ENCODE peak calls at places on chromosomes 3 and 15, in eight cellular contexts. H is natural killer cell; G is body of pancreas; W is AG09319; P is progenitor cell of endocrine pancreas; F is endothelial cell; T is GM13976; L is CD8-positive, alpha-beta T cell. U is an unnamed sample.

GRCh38 chr3:48431224-48432029 is 1.5 kb upstream of the PLXNB1 start:
- DNase-seq in H (no peak), P (no peak), T (no peak), G (no peak), F (no peak), W (no peak), L (no peak), U (no peak)

GRCh38 chr3:150759947-150760346 is 3.0 kb downstream of the SIAH2 start:
- DNase-seq in F (no peak), P (no peak), W (no peak), G (no peak), L (no peak), H (no peak), T (no peak), U (no peak)

GRCh38 chr3:174986685-174987084 is 127.6 kb downstream of the NAALADL2 start:
- DNase-seq in T (no peak), L (no peak), G (no peak), W (no peak), F (no peak), P (no peak), H (no peak), U (no peak)

GRCh38 chr3:22089284-22089683 is 338.3 kb upstream of the ZNF385D start:
- DNase-seq in G (peak; percentile 26), F (peak; percentile 7), W (no peak), H (no peak), L (no peak), T (peak; percentile 2), P (no peak), U (no peak)

GRCh38 chr15:45919806-45920205 is 285.0 kb downstream of the SQOR start:
- DNase-seq in H (no peak), L (no peak), P (no peak), F (no peak), G (no peak), W (no peak), T (no peak), U (no peak)

GRCh38 chr15:48062476-48062875 is 58.3 kb upstream of the SLC24A5 start:
- DNase-seq in F (no peak), W (no peak), G (no peak), T (no peak), H (no peak), L (no peak), P (no peak), U (no peak)

GRCh38 chr3:45095916-45096526 is 50.2 kb downstream of the CDCP1 start:
- DNase-seq in F (no peak), P (no peak), H (no peak), L (no peak), T (no peak), W (no peak), G (no peak), U (no peak)

GRCh38 chr3:140493271-140493670 is 184.6 kb upstream of the TRIM42 start:
- DNase-seq in T (no peak), G (no peak), H (no peak), W (no peak), L (no peak), P (no peak), F (no peak), U (no peak)

GRCh38 chr3:188349276-188349962 is 195.5 kb downstream of the LPP start:
- DNase-seq in G (no peak), W (no peak), L (no peak), F (no peak), T (no peak), P (no peak), H (no peak), U (no peak)

GRCh38 chr15:63288778-63289378 is 11.5 kb downstream of the APH1B start:
- DNase-seq in H (no peak), W (peak; percentile 20), L (no peak), T (peak; percentile 50), F (no peak), G (no peak), P (no peak), U (no peak)

GRCh38 chr3:113287818-113288648 is 76.7 kb downstream of the BOC start:
- DNase-seq in L (peak; percentile 56), F (peak; percentile 74), T (peak; percentile 67), G (peak; percentile 70), P (peak; percentile 43), H (no peak), W (peak; percentile 47), U (no peak)

GRCh38 chr3:55097441-55097840 is 169.6 kb upstream of the LRTM1 start:
- DNase-seq in H (no peak), T (no peak), W (peak; percentile 24), L (no peak), G (no peak), F (no peak), P (no peak), U (no peak)

GRCh38 chr3:6577584-6577983 is 283.3 kb upstream of the GRM7 start:
- DNase-seq in W (no peak), G (no peak), P (no peak), F (no peak), T (no peak), L (no peak), H (no peak), U (no peak)

GRCh38 chr3:16697437-16698258 is 92.4 kb upstream of the DAZL start:
- DNase-seq in H (no peak), P (no peak), W (no peak), T (no peak), G (no peak), L (no peak), F (no peak), U (no peak)

GRCh38 chr3:136713961-136714514 is 38.1 kb downstream of the STAG1 start:
- DNase-seq in W (no peak), P (no peak), G (no peak), L (no peak), F (no peak), H (no peak), T (no peak), U (no peak)

GRCh38 chr3:97872209-97873042 is 50.6 kb downstream of the CRYBG3 start:
- DNase-seq in P (no peak), H (no peak), L (peak; percentile 4), T (no peak), F (no peak), W (peak; percentile 60), G (no peak), U (no peak)

GRCh38 chr3:102531686-102532085 is 96.9 kb downstream of the ZPLD1 start:
- DNase-seq in H (no peak), F (no peak), T (no peak), P (no peak), G (no peak), L (no peak), W (no peak), U (no peak)

GRCh38 chr3:102526865-102527264 is 92.0 kb downstream of the ZPLD1 start:
- DNase-seq in H (no peak), W (no peak), G (no peak), T (no peak), F (no peak), P (no peak), L (no peak), U (no peak)

GRCh38 chr3:102530443-102531195 is 95.8 kb downstream of the ZPLD1 start:
- DNase-seq in G (no peak), L (no peak), H (no peak), W (no peak), P (no peak), T (no peak), F (no peak), U (no peak)

GRCh38 chr3:102528727-102529126 is 93.9 kb downstream of the ZPLD1 start:
- DNase-seq in G (no peak), F (no peak), T (no peak), L (no peak), H (no peak), P (no peak), W (no peak), U (no peak)

DNA sequence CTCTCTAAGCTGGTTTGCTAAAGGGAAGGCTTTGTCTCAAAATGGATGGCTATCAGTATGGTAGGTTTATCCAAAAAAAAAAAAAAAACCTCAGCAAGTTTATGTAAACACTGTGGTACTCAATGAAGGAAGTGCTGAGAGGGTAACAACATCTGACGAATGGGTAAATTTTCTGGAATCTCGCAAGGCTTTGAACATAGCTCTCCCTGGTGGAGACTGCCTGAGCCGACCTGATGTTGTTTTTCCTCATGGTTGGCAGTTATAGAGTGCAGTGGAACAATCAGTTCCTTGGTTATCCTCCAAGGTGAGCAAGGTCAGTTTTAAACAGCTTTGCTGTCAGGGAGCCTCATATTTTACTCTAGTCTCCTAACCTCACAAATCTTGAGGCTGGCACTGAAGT is 94.6 kb downstream of the ZPLD1 start:
- DNase-seq in L (no peak), W (no peak), G (no peak), T (no peak), H (no peak), F (peak; percentile 8), P (no peak), U (no peak)
- TF ChIP-seq CTCF in L (no peak), W (no peak), G (no peak), T (no peak), H (no peak), F (no peak), P (peak; percentile 42), U (no peak)

GRCh38 chr3:57436195-57436761 is 107.9 kb downstream of the DNAH12 start:
- DNase-seq in P (no peak), G (no peak), T (no peak), F (no peak), W (no peak), L (no peak), H (no peak), U (no peak)

DNA sequence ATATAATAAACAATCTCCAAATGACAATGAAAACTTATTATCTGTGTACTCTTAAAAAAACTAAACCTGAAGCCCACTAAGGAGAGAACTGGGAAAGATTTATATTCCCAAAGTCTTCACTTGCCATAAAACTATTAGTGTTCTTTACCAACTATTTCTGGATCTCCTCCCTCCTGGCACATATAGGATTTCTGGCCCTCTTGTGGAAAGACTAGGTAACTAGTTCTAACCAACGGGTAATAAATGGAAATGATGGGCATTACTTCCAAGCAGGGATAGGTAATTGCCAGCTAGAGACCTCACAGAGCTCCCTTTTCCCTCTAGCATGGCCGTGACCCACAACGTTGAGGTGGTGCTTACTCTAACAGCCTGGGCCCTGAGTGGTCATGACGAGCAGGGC is 110.1 kb downstream of the DNAH12 start:
- DNase-seq in F (no peak), G (no peak), P (no peak), W (no peak), T (no peak), L (no peak), H (no peak), U (no peak)
- TF ChIP-seq CTCF in F (peak; percentile 62), G (peak; percentile 18), P (peak; percentile 65), W (peak; percentile 38), T (no peak), L (no peak), H (no peak), U (no peak)

DNA sequence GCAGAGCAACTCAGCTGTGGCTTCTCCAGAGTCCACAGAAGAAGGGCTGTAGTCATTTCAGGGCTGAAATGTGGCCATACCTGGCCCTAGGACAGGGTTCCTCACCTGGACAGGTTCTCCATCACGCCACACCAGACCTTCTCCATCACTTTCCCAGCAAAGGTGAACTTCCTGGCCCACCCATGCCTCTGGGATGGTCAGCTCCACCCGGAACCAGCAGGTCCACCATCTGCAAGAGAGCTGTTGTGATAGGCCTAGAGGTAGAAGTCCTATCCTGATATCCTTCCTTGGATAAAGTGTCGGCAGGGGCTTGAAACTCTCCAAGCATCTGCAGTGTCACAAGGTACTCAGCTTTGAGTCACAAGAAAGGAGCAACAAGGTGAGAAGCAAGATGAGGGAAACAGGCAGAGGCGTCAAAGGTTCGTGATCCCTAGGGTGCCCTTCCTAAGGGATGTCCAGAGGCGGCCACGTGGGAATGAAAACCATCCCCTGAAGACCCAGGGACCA is 948 bp downstream of the MAN2C1 start:
- DNase-seq in P (no peak), H (no peak), F (no peak), W (no peak), G (no peak), T (no peak), L (no peak), U (no peak)
- TF ChIP-seq CTCF in P (no peak), H (peak; percentile 56), F (no peak), W (no peak), G (no peak), T (no peak), L (peak; percentile 72), U (no peak)

GRCh38 chr3:193665370-193665989 is 72.5 kb downstream of the OPA1 start:
- DNase-seq in G (no peak), H (no peak), W (peak; percentile 12), F (no peak), L (no peak), T (no peak), P (no peak), U (no peak)
- TF ChIP-seq CTCF in G (peak; percentile 50), H (peak; percentile 72), W (peak; percentile 32), F (peak; percentile 84), L (peak; percentile 76), T (peak; percentile 15), P (peak; percentile 76), U (peak; percentile 3)

U was measured in Peyer's patch.